ENCODE peak calls at places on chromosomes 1 and 21, in nine cellular contexts. Z is lung; W is NCI-H1092 treated with DMSO at 0.1 percent for 48 hours; F is activated naive CD8-positive, alpha-beta T cell treated with anti-CD3 and anti-CD28 coated beads, Interleukin-2, amount 50 U/mL, for 24 hours; E is H54; P is GF-D8; Q is hepatic stellate cell; C is CD4-positive, alpha-beta T cell; K is skeletal muscle cell. O is an unnamed sample.

GRCh38 chr1:59014827-59015226 is 231.0 kb upstream of the JUN start:
- DNase-seq in Z (no peak), W (no peak), F (no peak), E (no peak), P (no peak), Q (no peak), C (no peak), K (no peak), O (no peak)

GRCh38 chr1:117658676-117659075 is 52.8 kb downstream of the TENT5C start:
- DNase-seq in Z (no peak), W (no peak), F (peak; percentile 44), E (no peak), P (no peak), Q (no peak), C (peak; percentile 60), K (no peak), O (peak; percentile 47)

GRCh38 chr1:116289219-116289618 is 83.8 kb upstream of the ATP1A1 start:
- DNase-seq in Z (no peak), W (no peak), F (no peak), E (no peak), P (no peak), Q (no peak), C (no peak), K (no peak), O (no peak)

GRCh38 chr1:25030674-25031589 is 100.9 kb upstream of the RUNX3 start:
- DNase-seq in Z (no peak), W (no peak), F (peak; percentile 83), E (peak; percentile 19), P (no peak), Q (no peak), C (peak; percentile 58), K (no peak), O (peak; percentile 66)

GRCh38 chr1:178189814-178190213 is 95.9 kb downstream of the RASAL2 start:
- DNase-seq in Z (no peak), W (no peak), F (no peak), E (no peak), P (no peak), Q (no peak), C (no peak), K (no peak), O (no peak)

GRCh38 chr1:30743584-30744059 is 14.0 kb downstream of the LAPTM5 start:
- DNase-seq in Z (no peak), W (no peak), F (peak; percentile 61), E (no peak), P (peak; percentile 64), Q (no peak), C (peak; percentile 61), K (no peak), O (peak; percentile 54)

GRCh38 chr1:25933479-25934365 is 27.5 kb upstream of the STMN1 start:
- DNase-seq in Z (no peak), W (no peak), F (no peak), E (no peak), P (no peak), Q (no peak), C (no peak), K (no peak), O (no peak)

GRCh38 chr21:36835383-36835795 is 131.1 kb downstream of the HLCS start:
- DNase-seq in Z (no peak), W (no peak), F (no peak), E (peak; percentile 51), P (no peak), Q (no peak), C (no peak), K (peak; percentile 25), O (no peak)

GRCh38 chr21:45427331-45428271 is 22.6 kb downstream of the COL18A1 start:
- DNase-seq in Z (no peak), W (no peak), F (no peak), E (peak; percentile 100), P (no peak), Q (peak; percentile 100), C (no peak), K (peak; percentile 85), O (no peak)

GRCh38 chr1:182972231-182972630 is 19.3 kb upstream of the SHCBP1L start:
- DNase-seq in Z (no peak), W (no peak), F (no peak), E (no peak), P (no peak), Q (no peak), C (no peak), K (no peak), O (no peak)

GRCh38 chr1:125086611-125087010 is 3901.8 kb downstream of the SRGAP2C start:
- DNase-seq in Z (no peak), W (no peak), F (no peak), E (no peak), P (no peak), Q (no peak), C (no peak), K (no peak), O (no peak)

GRCh38 chr1:209926045-209926444 is 12.0 kb upstream of the SYT14 start:
- DNase-seq in Z (no peak), W (peak; percentile 99), F (no peak), E (peak; percentile 39), P (no peak), Q (peak; percentile 23), C (no peak), K (peak; percentile 51), O (no peak)

GRCh38 chr1:98277111-98277510 is 356.3 kb upstream of the DPYD start:
- DNase-seq in Z (no peak), W (no peak), F (no peak), E (no peak), P (no peak), Q (no peak), C (no peak), K (peak; percentile 18), O (no peak)

O was measured in activated gamma-delta T cell treated with anti-CD3 and anti-CD28 coated beads, Interleukin-2, amount 50 U/mL, for 16 hours.